ENCODE peak calls at places on chromosomes 2 and 18, in ten cellular contexts. One of them, this sample, is unnamed.

GRCh38 chr2:44778221-44778654 is 163.3 kb upstream of the SIX3 start:
- DNase-seq in uterus: no peak
- DNase-seq in stomach: no peak
- DNase-seq in A549: no peak
- DNase-seq in sigmoid colon: no peak
- DNase-seq in body of pancreas: no peak
- DNase-seq in endothelial cell of umbilical vein: no peak
- DNase-seq in K562: no peak
- DNase-seq in H1: no peak
- DNase-seq in IMR-90: no peak
- DNase-seq in this sample: no peak

GRCh38 chr2:68514316-68514929 is 47.0 kb downstream of the APLF start:
- DNase-seq in K562: no peak
- DNase-seq in stomach: no peak
- DNase-seq in A549: no peak
- DNase-seq in uterus: no peak
- DNase-seq in H1: no peak
- DNase-seq in body of pancreas: no peak
- DNase-seq in sigmoid colon: no peak
- DNase-seq in endothelial cell of umbilical vein: no peak
- DNase-seq in IMR-90: no peak
- DNase-seq in this sample: no peak

GRCh38 chr2:62195421-62196277 is at the start of gene B3GNT2:
- DNase-seq in uterus: peak; percentile 79
- DNase-seq in sigmoid colon: peak; percentile 88
- DNase-seq in IMR-90: peak; percentile 57
- DNase-seq in A549: peak; percentile 67
- DNase-seq in H1: peak; percentile 91
- DNase-seq in stomach: peak; percentile 86
- DNase-seq in body of pancreas: peak; percentile 82
- DNase-seq in endothelial cell of umbilical vein: peak; percentile 70
- DNase-seq in K562: peak; percentile 86
- DNase-seq in this sample: peak; percentile 65

GRCh38 chr2:127014224-127014623 is 92.7 kb downstream of the BIN1 start:
- DNase-seq in A549: no peak
- DNase-seq in body of pancreas: no peak
- DNase-seq in stomach: no peak
- DNase-seq in IMR-90: no peak
- DNase-seq in uterus: no peak
- DNase-seq in H1: no peak
- DNase-seq in sigmoid colon: no peak
- DNase-seq in endothelial cell of umbilical vein: no peak
- DNase-seq in K562: no peak
- DNase-seq in this sample: no peak

GRCh38 chr2:238104071-238104511 is 4.0 kb downstream of the ESPNL start:
- DNase-seq in IMR-90: no peak
- DNase-seq in sigmoid colon: peak; percentile 56
- DNase-seq in A549: no peak
- DNase-seq in K562: no peak
- DNase-seq in uterus: peak; percentile 9
- DNase-seq in body of pancreas: no peak
- DNase-seq in H1: peak; percentile 37
- DNase-seq in endothelial cell of umbilical vein: no peak
- DNase-seq in stomach: no peak
- DNase-seq in this sample: peak; percentile 42

GRCh38 chr2:101596346-101596745 is 101.2 kb upstream of the MAP4K4 start:
- DNase-seq in stomach: no peak
- DNase-seq in A549: no peak
- DNase-seq in IMR-90: peak; percentile 5
- DNase-seq in H1: no peak
- DNase-seq in body of pancreas: no peak
- DNase-seq in sigmoid colon: no peak
- DNase-seq in K562: no peak
- DNase-seq in endothelial cell of umbilical vein: no peak
- DNase-seq in uterus: no peak
- DNase-seq in this sample: no peak

GRCh38 chr2:113138428-113139322 is 11.3 kb downstream of the IL1RN start:
- DNase-seq in endothelial cell of umbilical vein: peak; percentile 62
- DNase-seq in stomach: peak; percentile 50
- DNase-seq in uterus: no peak
- DNase-seq in H1: peak; percentile 48
- DNase-seq in K562: peak; percentile 83
- DNase-seq in A549: peak; percentile 52
- DNase-seq in IMR-90: peak; percentile 66
- DNase-seq in sigmoid colon: no peak
- DNase-seq in body of pancreas: peak; percentile 88
- DNase-seq in this sample: no peak

GRCh38 chr2:232611559-232612218 is 21.7 kb upstream of the EFHD1 start:
- DNase-seq in H1: peak; percentile 96
- DNase-seq in uterus: peak; percentile 71
- DNase-seq in K562: peak; percentile 69
- DNase-seq in body of pancreas: peak; percentile 36
- DNase-seq in endothelial cell of umbilical vein: peak; percentile 19
- DNase-seq in stomach: peak; percentile 70
- DNase-seq in A549: peak; percentile 52
- DNase-seq in sigmoid colon: no peak
- DNase-seq in IMR-90: peak; percentile 54
- DNase-seq in this sample: peak; percentile 95

GRCh38 chr2:114011709-114012108 is 121.8 kb downstream of the ACTR3 start:
- DNase-seq in stomach: no peak
- DNase-seq in K562: no peak
- DNase-seq in H1: no peak
- DNase-seq in body of pancreas: no peak
- DNase-seq in sigmoid colon: no peak
- DNase-seq in uterus: no peak
- DNase-seq in A549: no peak
- DNase-seq in IMR-90: no peak
- DNase-seq in endothelial cell of umbilical vein: no peak
- DNase-seq in this sample: no peak

GRCh38 chr2:58156780-58157179 is 84.3 kb downstream of the FANCL start:
- DNase-seq in stomach: no peak
- DNase-seq in K562: no peak
- DNase-seq in A549: no peak
- DNase-seq in endothelial cell of umbilical vein: no peak
- DNase-seq in uterus: no peak
- DNase-seq in IMR-90: peak; percentile 53
- DNase-seq in body of pancreas: no peak
- DNase-seq in sigmoid colon: no peak
- DNase-seq in H1: no peak
- DNase-seq in this sample: no peak

GRCh38 chr18:46161721-46162421 is 57.7 kb downstream of the HAUS1 start:
- DNase-seq in sigmoid colon: no peak
- DNase-seq in H1: no peak
- DNase-seq in endothelial cell of umbilical vein: no peak
- DNase-seq in stomach: no peak
- DNase-seq in A549: no peak
- DNase-seq in body of pancreas: no peak
- DNase-seq in K562: no peak
- DNase-seq in IMR-90: no peak
- DNase-seq in uterus: no peak
- DNase-seq in this sample: no peak

GRCh38 chr2:109173311-109174171 is 44.5 kb downstream of the SH3RF3 start:
- DNase-seq in uterus: peak; percentile 69
- DNase-seq in endothelial cell of umbilical vein: peak; percentile 82
- DNase-seq in H1: no peak
- DNase-seq in sigmoid colon: peak; percentile 91
- DNase-seq in IMR-90: peak; percentile 87
- DNase-seq in A549: no peak
- DNase-seq in K562: peak; percentile 16
- DNase-seq in body of pancreas: peak; percentile 62
- DNase-seq in stomach: peak; percentile 42
- DNase-seq in this sample: no peak

GRCh38 chr2:365367-366275 is 77.7 kb upstream of the ALKAL2 start:
- DNase-seq in K562: no peak
- DNase-seq in endothelial cell of umbilical vein: no peak
- DNase-seq in sigmoid colon: no peak
- DNase-seq in body of pancreas: no peak
- DNase-seq in H1: no peak
- DNase-seq in A549: no peak
- DNase-seq in stomach: no peak
- DNase-seq in uterus: no peak
- DNase-seq in IMR-90: no peak
- DNase-seq in this sample: no peak
- H3K9me3 ChIP-seq in K562: no peaks in the 10 kb centered on the region
- H3K9me3 ChIP-seq in endothelial cell of umbilical vein: peaks cover 2% of the 10 kb centered on the region
- H3K9me3 ChIP-seq in sigmoid colon: no peaks in the 10 kb centered on the region
- H3K9me3 ChIP-seq in body of pancreas: no peaks in the 10 kb centered on the region
- H3K9me3 ChIP-seq in H1: no peaks in the 10 kb centered on the region
- H3K9me3 ChIP-seq in A549: peaks cover 6% of the 10 kb centered on the region
- H3K9me3 ChIP-seq in stomach: no peaks in the 10 kb centered on the region
- H3K9me3 ChIP-seq in uterus: no peaks in the 10 kb centered on the region
- H3K9me3 ChIP-seq in IMR-90: peaks cover 35% of the 10 kb centered on the region
- H3K9me3 ChIP-seq in this sample: no peaks in the 10 kb centered on the region

GRCh38 chr18:9850297-9850696 is 35.5 kb upstream of the TXNDC2 start:
- DNase-seq in uterus: no peak
- DNase-seq in K562: no peak
- DNase-seq in stomach: no peak
- DNase-seq in H1: no peak
- DNase-seq in body of pancreas: no peak
- DNase-seq in sigmoid colon: no peak
- DNase-seq in IMR-90: no peak
- DNase-seq in endothelial cell of umbilical vein: no peak
- DNase-seq in A549: no peak
- DNase-seq in this sample: no peak
- H3K27ac ChIP-seq in uterus: no peak overlapping the region
- H3K27ac ChIP-seq in K562: peak overlapping the region; percentile 68
- H3K27ac ChIP-seq in stomach: peak overlapping the region; percentile 69
- H3K27ac ChIP-seq in H1: no peak overlapping the region
- H3K27ac ChIP-seq in body of pancreas: peak overlapping the region; percentile 54
- H3K27ac ChIP-seq in sigmoid colon: peak overlapping the region; percentile 63
- H3K27ac ChIP-seq in IMR-90: no peak overlapping the region
- H3K27ac ChIP-seq in endothelial cell of umbilical vein: no peak overlapping the region
- H3K27ac ChIP-seq in A549: no peak overlapping the region
- H3K27ac ChIP-seq in this sample: no peak overlapping the region

DNA sequence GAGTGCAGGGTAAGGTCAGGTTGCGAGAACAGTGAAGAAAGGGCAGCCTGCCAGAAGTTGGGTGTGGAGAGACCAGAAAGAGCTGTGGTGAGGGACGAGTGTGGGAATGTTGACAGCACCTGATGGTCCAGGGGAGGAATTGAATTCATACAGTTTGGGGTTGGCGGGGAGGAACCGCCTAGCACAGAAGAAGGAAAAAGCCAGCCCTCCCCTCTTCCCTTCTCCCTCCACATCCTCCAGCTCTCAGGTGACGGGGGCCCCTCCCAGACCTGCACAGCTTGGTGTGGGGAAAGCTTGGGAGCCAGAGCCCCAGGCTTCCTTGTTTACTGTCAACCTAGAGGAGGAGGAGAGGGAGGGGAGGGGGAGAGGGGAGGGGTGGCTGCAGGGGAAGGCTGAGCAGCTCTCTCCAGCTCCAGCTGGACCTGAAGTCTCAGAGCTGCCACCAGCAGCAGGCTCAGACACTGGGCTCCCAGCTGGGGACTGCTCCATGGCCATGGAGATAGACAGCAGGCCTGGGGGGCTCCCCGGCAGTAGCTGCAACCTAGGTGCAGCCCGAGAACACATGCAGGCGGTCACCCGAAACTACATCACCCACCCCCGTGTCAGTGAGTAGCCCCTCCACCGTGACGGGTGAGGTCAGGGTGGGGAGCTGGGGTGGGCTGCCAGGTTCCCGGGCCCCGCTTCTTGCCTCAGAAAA is at the start of gene ATP6V1B1:
- DNase-seq in H1: peak; percentile 51
- DNase-seq in sigmoid colon: peak; percentile 46
- DNase-seq in IMR-90: no peak
- DNase-seq in stomach: peak; percentile 35
- DNase-seq in body of pancreas: no peak
- DNase-seq in A549: no peak
- DNase-seq in endothelial cell of umbilical vein: no peak
- DNase-seq in uterus: no peak
- DNase-seq in K562: no peak
- DNase-seq in this sample: peak; percentile 71
- TF ChIP-seq POLR2A in H1: no peak
- TF ChIP-seq POLR2A in sigmoid colon: no peak
- TF ChIP-seq POLR2A in IMR-90: no peak
- TF ChIP-seq POLR2A in stomach: no peak
- TF ChIP-seq POLR2A in body of pancreas: no peak
- TF ChIP-seq POLR2A in A549: no peak
- TF ChIP-seq POLR2A in endothelial cell of umbilical vein: no peak
- TF ChIP-seq POLR2A in uterus: no peak
- TF ChIP-seq POLR2A in K562: no peak
- TF ChIP-seq POLR2A in this sample: no peak

DNA sequence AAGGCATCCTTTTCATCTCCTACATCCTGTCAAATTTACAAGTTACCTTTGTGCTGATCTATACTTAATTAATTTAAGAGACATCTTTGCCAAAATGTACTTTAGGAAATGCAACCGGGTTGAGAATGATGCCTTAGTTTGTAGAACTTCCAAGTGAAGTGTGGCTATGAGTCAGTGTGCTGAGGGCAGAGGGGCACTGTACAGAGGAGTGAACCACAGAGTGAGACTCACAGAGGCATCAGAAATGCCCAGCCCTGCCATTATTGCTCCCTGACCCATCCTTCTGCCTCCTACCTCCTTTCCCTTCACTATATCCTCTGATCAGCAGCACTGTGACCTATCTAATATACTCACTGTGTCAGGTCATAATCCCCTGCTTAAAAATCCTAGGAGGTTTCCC is 320.1 kb downstream of the LRRTM1 start:
- DNase-seq in H1: no peak
- DNase-seq in K562: no peak
- DNase-seq in IMR-90: peak; percentile 55
- DNase-seq in stomach: no peak
- DNase-seq in endothelial cell of umbilical vein: no peak
- DNase-seq in A549: no peak
- DNase-seq in sigmoid colon: no peak
- DNase-seq in uterus: no peak
- DNase-seq in body of pancreas: no peak
- DNase-seq in this sample: no peak
- H3K9me3 ChIP-seq in H1: no peaks in the 10 kb centered on the region
- H3K9me3 ChIP-seq in K562: no peaks in the 10 kb centered on the region
- H3K9me3 ChIP-seq in IMR-90: no peaks in the 10 kb centered on the region
- H3K9me3 ChIP-seq in stomach: no peaks in the 10 kb centered on the region
- H3K9me3 ChIP-seq in endothelial cell of umbilical vein: peaks cover 8% of the 10 kb centered on the region
- H3K9me3 ChIP-seq in A549: no peaks in the 10 kb centered on the region
- H3K9me3 ChIP-seq in sigmoid colon: no peaks in the 10 kb centered on the region
- H3K9me3 ChIP-seq in uterus: no peaks in the 10 kb centered on the region
- H3K9me3 ChIP-seq in body of pancreas: no peaks in the 10 kb centered on the region
- H3K9me3 ChIP-seq in this sample: no peaks in the 10 kb centered on the region

GRCh38 chr2:46319711-46320110 is 22.5 kb downstream of the EPAS1 start:
- DNase-seq in IMR-90: no peak
- DNase-seq in body of pancreas: no peak
- DNase-seq in A549: no peak
- DNase-seq in endothelial cell of umbilical vein: no peak
- DNase-seq in uterus: no peak
- DNase-seq in stomach: no peak
- DNase-seq in sigmoid colon: no peak
- DNase-seq in K562: no peak
- DNase-seq in H1: no peak
- DNase-seq in this sample: no peak
- H3K27ac ChIP-seq in IMR-90: no peak overlapping the region
- H3K27ac ChIP-seq in body of pancreas: peak overlapping the region; percentile 65
- H3K27ac ChIP-seq in A549: peak overlapping the region; percentile 36
- H3K27ac ChIP-seq in endothelial cell of umbilical vein: no peak overlapping the region
- H3K27ac ChIP-seq in uterus: peak overlapping the region; percentile 22
- H3K27ac ChIP-seq in stomach: peak overlapping the region; percentile 17
- H3K27ac ChIP-seq in sigmoid colon: peak overlapping the region; percentile 39
- H3K27ac ChIP-seq in K562: no peak overlapping the region
- H3K27ac ChIP-seq in H1: no peak overlapping the region
- H3K27ac ChIP-seq in this sample: no peak overlapping the region

GRCh38 chr2:42169100-42169868 is at the start of gene EML4:
- DNase-seq in endothelial cell of umbilical vein: peak; percentile 84
- DNase-seq in body of pancreas: peak; percentile 93
- DNase-seq in IMR-90: peak; percentile 90
- DNase-seq in uterus: peak; percentile 89
- DNase-seq in K562: peak; percentile 93
- DNase-seq in sigmoid colon: peak; percentile 96
- DNase-seq in stomach: peak; percentile 96
- DNase-seq in H1: peak; percentile 98
- DNase-seq in A549: peak; percentile 88
- DNase-seq in this sample: peak; percentile 91
- TF ChIP-seq POLR2A in endothelial cell of umbilical vein: peak; percentile 80
- TF ChIP-seq POLR2A in body of pancreas: peak; percentile 92
- TF ChIP-seq POLR2A in IMR-90: peak; percentile 90
- TF ChIP-seq POLR2A in uterus: peak; percentile 77
- TF ChIP-seq POLR2A in K562: peak; percentile 84
- TF ChIP-seq POLR2A in sigmoid colon: peak; percentile 65
- TF ChIP-seq POLR2A in stomach: no peak
- TF ChIP-seq POLR2A in H1: peak; percentile 86
- TF ChIP-seq POLR2A in A549: peak; percentile 86
- TF ChIP-seq POLR2A in this sample: no peak